ENCODE peak calls at places on chromosomes 7 and 10, in four cellular contexts. One of them, this sample, is unnamed.

GRCh38 chr10:13990392-13990805 is 340.3 kb downstream of the FRMD4A start:
- DNase-seq in K562: no peak
- DNase-seq in HepG2: no peak
- DNase-seq in GM12878: no peak
- DNase-seq in this sample: no peak

GRCh38 chr7:79227035-79227434 is 226.4 kb downstream of the MAGI2 start:
- DNase-seq in HepG2: no peak
- DNase-seq in GM12878: no peak
- DNase-seq in K562: no peak
- DNase-seq in this sample: no peak

GRCh38 chr10:75001715-75002350 is 109.6 kb upstream of the SAMD8 start:
- DNase-seq in GM12878: no peak
- DNase-seq in K562: no peak
- DNase-seq in HepG2: no peak
- DNase-seq in this sample: no peak

GRCh38 chr7:43621729-43622448 is 39.0 kb downstream of the STK17A start:
- DNase-seq in K562: no peak
- DNase-seq in HepG2: no peak
- DNase-seq in GM12878: no peak
- DNase-seq in this sample: no peak

GRCh38 chr7:154699421-154699820 is 303.5 kb downstream of the PAXIP1 start:
- DNase-seq in GM12878: no peak
- DNase-seq in K562: no peak
- DNase-seq in HepG2: no peak
- DNase-seq in this sample: no peak

GRCh38 chr10:121294630-121295029 is 303.6 kb downstream of the FGFR2 start:
- DNase-seq in GM12878: no peak
- DNase-seq in HepG2: no peak
- DNase-seq in K562: no peak
- DNase-seq in this sample: no peak

GRCh38 chr10:36441557-36441956 is 683.8 kb upstream of the ANKRD30A start:
- DNase-seq in K562: no peak
- DNase-seq in GM12878: no peak
- DNase-seq in HepG2: no peak
- DNase-seq in this sample: no peak

GRCh38 chr7:138981332-138982203 is at the start of gene KIAA1549:
- DNase-seq in K562: peak
- DNase-seq in GM12878: no peak
- DNase-seq in HepG2: peak
- DNase-seq in this sample: peak

GRCh38 chr7:46525876-46526275 is 604.8 kb upstream of the IGFBP3 start:
- DNase-seq in HepG2: no peak
- DNase-seq in GM12878: no peak
- DNase-seq in K562: no peak
- DNase-seq in this sample: no peak

GRCh38 chr10:17178006-17178405 is 23.5 kb downstream of the TRDMT1 start:
- DNase-seq in GM12878: no peak
- DNase-seq in K562: no peak
- DNase-seq in HepG2: no peak
- DNase-seq in this sample: no peak

GRCh38 chr10:118568327-118568848 is 27.1 kb downstream of the PRLHR start:
- DNase-seq in GM12878: peak
- DNase-seq in HepG2: peak
- DNase-seq in K562: peak
- DNase-seq in this sample: peak

GRCh38 chr10:58951087-58951486 is 225.4 kb upstream of the PHYHIPL start:
- DNase-seq in K562: no peak
- DNase-seq in GM12878: no peak
- DNase-seq in HepG2: peak
- DNase-seq in this sample: no peak

GRCh38 chr10:58952162-58952561 is 224.3 kb upstream of the PHYHIPL start:
- DNase-seq in HepG2: no peak
- DNase-seq in GM12878: no peak
- DNase-seq in K562: no peak
- DNase-seq in this sample: no peak

GRCh38 chr10:58951750-58952149 is 224.7 kb upstream of the PHYHIPL start:
- DNase-seq in HepG2: no peak
- DNase-seq in GM12878: no peak
- DNase-seq in K562: no peak
- DNase-seq in this sample: no peak

GRCh38 chr10:58954163-58954562 is 222.3 kb upstream of the PHYHIPL start:
- DNase-seq in HepG2: no peak
- DNase-seq in GM12878: no peak
- DNase-seq in K562: no peak
- DNase-seq in this sample: no peak

GRCh38 chr10:58952747-58953466 is 223.5 kb upstream of the PHYHIPL start:
- DNase-seq in GM12878: peak
- DNase-seq in HepG2: peak
- DNase-seq in K562: peak
- DNase-seq in this sample: peak
- TF ChIP-seq FOXM1 in GM12878: no peak
- TF ChIP-seq FOXM1 in HepG2: no peak
- TF ChIP-seq FOXM1 in K562: no peak
- TF ChIP-seq FOXM1 in this sample: no peak

GRCh38 chr7:36547361-36547760 is 157.7 kb downstream of the ANLN start:
- DNase-seq in GM12878: no peak
- DNase-seq in HepG2: no peak
- DNase-seq in K562: no peak
- DNase-seq in this sample: no peak
- TF ChIP-seq FOXK2 in GM12878: no peak
- TF ChIP-seq FOXK2 in HepG2: no peak
- TF ChIP-seq FOXK2 in K562: no peak
- TF ChIP-seq FOXK2 in this sample: no peak

GRCh38 chr10:11546581-11546980 is 64.9 kb downstream of the USP6NL start:
- DNase-seq in K562: no peak
- DNase-seq in GM12878: no peak
- DNase-seq in HepG2: no peak
- DNase-seq in this sample: no peak
- TF ChIP-seq FOXM1 in K562: no peak
- TF ChIP-seq FOXM1 in GM12878: no peak
- TF ChIP-seq FOXM1 in HepG2: no peak
- TF ChIP-seq FOXM1 in this sample: no peak

DNA sequence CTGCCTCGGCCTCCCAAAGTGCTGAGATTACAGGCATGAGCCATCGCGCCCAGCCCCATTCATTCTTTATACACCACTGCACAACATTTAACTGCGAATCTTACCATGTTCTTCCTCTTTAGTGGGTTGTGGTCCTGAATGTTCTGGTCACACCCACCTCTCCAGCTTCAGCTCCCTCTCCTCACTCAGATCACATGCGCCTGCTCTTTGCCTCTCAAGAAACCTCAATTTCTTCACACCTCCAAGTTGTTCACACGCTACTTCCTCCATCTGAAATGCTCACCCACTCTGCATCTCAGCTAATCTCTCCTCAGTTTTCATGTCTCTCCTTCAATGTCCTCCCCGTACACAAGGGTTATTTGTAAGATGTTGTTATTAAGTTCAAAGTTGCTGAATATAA is 2.4 kb upstream of the PRR15 start:
- DNase-seq in K562: no peak
- DNase-seq in HepG2: no peak
- DNase-seq in GM12878: no peak
- DNase-seq in this sample: no peak
- TF ChIP-seq FOXK2 in K562: no peak
- TF ChIP-seq FOXK2 in HepG2: no peak
- TF ChIP-seq FOXK2 in GM12878: no peak
- TF ChIP-seq FOXK2 in this sample: no peak

This sample was measured in HEK293T.